ENCODE peak calls at places on chromosomes 7 and 10, in five cellular contexts. L, T, E, O and N are unnamed samples.

GRCh38 chr10:44006826-44007225 is 358.1 kb upstream of the ZNF32 start:
- DNase-seq in L (no peak), T (no peak), E (no peak), O (no peak), N (no peak)

GRCh38 chr10:71799785-71800453 is 26.6 kb upstream of the VSIR start:
- DNase-seq in O (no peak), T (no peak), E (no peak), L (no peak), N (no peak)

GRCh38 chr7:154497751-154498150 is 445.6 kb downstream of the DPP6 start:
- DNase-seq in L (no peak), E (no peak), O (no peak), T (no peak), N (no peak)

GRCh38 chr10:230758-231157 is 95.5 kb downstream of the ZMYND11 start:
- DNase-seq in E (no peak), O (no peak), L (no peak), T (no peak), N (no peak)

GRCh38 chr7:45973725-45974532 is 52.9 kb upstream of the IGFBP3 start:
- DNase-seq in E (no peak), L (no peak), O (no peak), T (no peak), N (no peak)

GRCh38 chr7:134907639-134908038 is 78.7 kb upstream of the AGBL3 start:
- DNase-seq in T (no peak), E (no peak), O (no peak), L (no peak), N (no peak)

GRCh38 chr7:69374036-69374420 is 224.2 kb upstream of the AUTS2 start:
- DNase-seq in O (no peak), T (no peak), E (no peak), L (no peak), N (no peak)

GRCh38 chr10:20040012-20040411 is 223.8 kb downstream of the PLXDC2 start:
- DNase-seq in O (no peak), T (no peak), E (no peak), L (no peak), N (no peak)

GRCh38 chr10:84539244-84539643 is 210.9 kb downstream of the CCSER2 start:
- DNase-seq in E (no peak), L (no peak), T (no peak), O (no peak), N (no peak)

GRCh38 chr7:71350680-71351079 is 218.7 kb downstream of the GALNT17 start:
- DNase-seq in E (no peak), O (no peak), T (no peak), L (no peak), N (no peak)

GRCh38 chr7:20064974-20065862 is 152.0 kb downstream of the MACC1 start:
- DNase-seq in L (peak; percentile 33), T (no peak), O (no peak), E (no peak), N (no peak)

GRCh38 chr7:14552060-14552459 is 350.5 kb downstream of the DGKB start:
- DNase-seq in T (no peak), E (no peak), L (no peak), O (no peak), N (no peak)

GRCh38 chr10:95661818-95662217 is 5.3 kb upstream of the ALDH18A1 start:
- DNase-seq in L (no peak), O (no peak), T (no peak), E (no peak), N (no peak)

GRCh38 chr10:58952747-58953466 is 223.5 kb upstream of the PHYHIPL start:
- DNase-seq in L (no peak), E (no peak), O (no peak), T (peak; percentile 6), N (no peak)

GRCh38 chr10:33040436-33040835 is 82.4 kb upstream of the ITGB1 start:
- DNase-seq in O (no peak), T (no peak), E (no peak), L (no peak), N (no peak)

GRCh38 chr7:55252386-55252785 is 112.8 kb upstream of the LANCL2 start:
- DNase-seq in O (no peak), T (no peak), E (peak; percentile 9), L (no peak), N (no peak)

GRCh38 chr7:138195207-138195606 is 118.9 kb downstream of the AKR1D1 start:
- DNase-seq in O (no peak), E (peak; percentile 53), L (no peak), T (no peak), N (no peak)

GRCh38 chr10:100033766-100034418 is 24.1 kb upstream of the DNMBP start:
- DNase-seq in L (no peak), E (peak; percentile 44), O (no peak), T (no peak), N (no peak)

GRCh38 chr10:99905971-99906370 is 103.8 kb downstream of the DNMBP start:
- DNase-seq in O (no peak), E (no peak), T (no peak), L (no peak), N (no peak)

GRCh38 chr7:108358553-108358952 is 97.7 kb downstream of the NRCAM start:
- DNase-seq in T (peak; percentile 79), O (no peak), L (no peak), E (peak; percentile 94), N (peak; percentile 42)

GRCh38 chr10:132905661-132906060 is 36.7 kb downstream of the CFAP46 start:
- DNase-seq in T (no peak), E (no peak), L (no peak), O (no peak), N (no peak)

GRCh38 chr7:31517513-31517912 is 3.6 kb downstream of the ITPRID1 start:
- DNase-seq in L (no peak), O (no peak), T (no peak), E (no peak), N (no peak)

GRCh38 chr7:124089621-124090020 is 56.8 kb upstream of the TMEM229A start:
- DNase-seq in O (no peak), E (no peak), T (no peak), L (no peak), N (no peak)